ENCODE peak calls at places on chromosomes 3 and 15, in seven cellular contexts. F is upper lobe of left lung, H is Peyer's patch, R is stomach, Z is IMR-90, J is HepG2, P is heart left ventricle. V is an unnamed sample.

GRCh38 chr3:69092030-69092513 is 7.3 kb downstream of the ARL6IP5 start:
- DNase-seq in F (no peak), H (peak), R (no peak), Z (no peak), J (no peak), P (no peak), V (no peak)

GRCh38 chr3:11154036-11154952 is at the start of gene HRH1:
- DNase-seq in F (peak), H (no peak), R (no peak), Z (no peak), J (no peak), P (no peak), V (no peak)

GRCh38 chr3:50639055-50639494 is 22.1 kb downstream of the MAPKAPK3 start:
- DNase-seq in F (no peak), H (no peak), R (peak), Z (peak), J (no peak), P (no peak), V (no peak)

GRCh38 chr3:138943724-138944131 is 3.2 kb downstream of the FOXL2 start:
- DNase-seq in F (no peak), H (no peak), R (no peak), Z (no peak), J (no peak), P (no peak), V (no peak)

GRCh38 chr3:57128863-57129602 is 36.1 kb downstream of the IL17RD start:
- DNase-seq in F (no peak), H (no peak), R (no peak), Z (no peak), J (no peak), P (no peak), V (no peak)

GRCh38 chr15:45640610-45641009 is 5.8 kb downstream of the SQOR start:
- DNase-seq in F (no peak), H (no peak), R (no peak), Z (peak), J (peak), P (no peak), V (peak)

GRCh38 chr3:36178018-36178417 is 202.3 kb upstream of the STAC start:
- DNase-seq in F (no peak), H (no peak), R (no peak), Z (no peak), J (no peak), P (no peak), V (no peak)

GRCh38 chr15:65258863-65259262 is 27.8 kb downstream of the PARP16 start:
- DNase-seq in F (no peak), H (no peak), R (no peak), Z (no peak), J (no peak), P (no peak), V (no peak)

GRCh38 chr15:49124371-49124770 is 31.0 kb downstream of the COPS2 start:
- DNase-seq in F (no peak), H (no peak), R (no peak), Z (peak), J (no peak), P (no peak), V (no peak)

GRCh38 chr3:124586126-124587052 is 143.9 kb upstream of the UMPS start:
- DNase-seq in F (peak), H (no peak), R (peak), Z (no peak), J (peak), P (no peak), V (no peak)

GRCh38 chr3:171810278-171811058 is at the start of gene PLD1:
- DNase-seq in F (peak), H (peak), R (peak), Z (peak), J (peak), P (peak), V (peak)

GRCh38 chr3:106842151-106842550 is 535.1 kb upstream of the CCDC54 start:
- DNase-seq in F (no peak), H (no peak), R (no peak), Z (peak), J (no peak), P (no peak), V (no peak)

GRCh38 chr15:85580914-85581313 is 200.5 kb downstream of the AKAP13 start:
- DNase-seq in F (no peak), H (peak), R (peak), Z (no peak), J (no peak), P (peak), V (peak)

GRCh38 chr15:70488002-70488605 is 275.3 kb downstream of the UACA start:
- DNase-seq in F (no peak), H (peak), R (peak), Z (peak), J (peak), P (peak), V (no peak)

GRCh38 chr3:150391200-150391599 is 16.9 kb upstream of the TSC22D2 start:
- DNase-seq in F (no peak), H (no peak), R (no peak), Z (peak), J (no peak), P (no peak), V (no peak)

GRCh38 chr3:114608293-114608692 is 314.5 kb downstream of the TIGIT start:
- DNase-seq in F (no peak), H (no peak), R (no peak), Z (peak), J (no peak), P (no peak), V (no peak)

GRCh38 chr15:51589881-51590570 is 32.5 kb downstream of the DMXL2 start:
- DNase-seq in F (no peak), H (no peak), R (no peak), Z (no peak), J (no peak), P (no peak), V (no peak)
- TF ChIP-seq CTCF in F (no peak), H (no peak), R (no peak), Z (no peak), J (no peak), P (no peak), V (no peak)

GRCh38 chr3:33440578-33441321 is 545 bp upstream of the UBP1 start:
- DNase-seq in F (peak), H (peak), R (peak), Z (peak), J (peak), P (peak), V (peak)

GRCh38 chr3:33438284-33438668 is 1.9 kb downstream of the UBP1 start:
- DNase-seq in F (no peak), H (no peak), R (no peak), Z (peak), J (peak), P (no peak), V (no peak)

GRCh38 chr3:33438871-33439270 is 1.3 kb downstream of the UBP1 start:
- DNase-seq in F (no peak), H (no peak), R (no peak), Z (peak), J (no peak), P (no peak), V (no peak)

GRCh38 chr3:33440328-33440577 is at the start of gene UBP1:
- DNase-seq in F (peak), H (no peak), R (peak), Z (no peak), J (no peak), P (peak), V (no peak)

GRCh38 chr3:33439421-33440327 is 531 bp downstream of the UBP1 start:
- DNase-seq in F (no peak), H (peak), R (peak), Z (peak), J (peak), P (peak), V (peak)
- TF ChIP-seq POLR2A in F (peak), H (peak), R (no peak), Z (no peak), J (no peak), P (no peak), V (peak)

GRCh38 chr15:36161781-36162212 is 417.6 kb upstream of the CDIN1 start:
- DNase-seq in F (no peak), H (no peak), R (no peak), Z (no peak), J (no peak), P (peak), V (peak)
- TF ChIP-seq CTCF in F (no peak), H (no peak), R (no peak), Z (no peak), J (no peak), P (no peak), V (no peak)

GRCh38 chr3:9396632-9397330 is 634 bp upstream of the SETD5 start:
- DNase-seq in F (peak), H (peak), R (peak), Z (peak), J (peak), P (peak), V (peak)
- TF ChIP-seq POLR2A in F (no peak), H (no peak), R (no peak), Z (peak), J (no peak), P (peak), V (no peak)